ENCODE peak calls at places on chromosome 9, in six cellular contexts. X is myocyte; W is activated CD8-positive, alpha-beta memory T cell treated with anti-CD3 and anti-CD28 coated beads for 48 hours; T is choroid plexus epithelial cell; C is stimulated activated CD4-positive, alpha-beta T cell treated with anti-CD3 and anti-CD28 coated beads, Interleukin-1b, Interleukin-23, amount 100 ng/mL, for 4 hours; L is activated T-helper 1 cell treated with anti-CD3 and anti-CD28 coated beads, Interleukin-12 subunit alpha, Interleukin-12 subunit beta, Interleukin-2, Interleukin-4 antibody, amounts not matched to agents 30 ng/mL and 10 ng/mL and 1 ng/mL, durations not matched to agents 14 hours and 24 hours and 36 hours. I is an unnamed sample.
A peak's percentile ranks its signal among the peaks of the same experiment; 100 is the strongest.

GRCh38 chr9:136324501-136325300 is 2.6 kb upstream of the GPSM1 start:
- DNase-seq in X (no peak), W (no peak), T (no peak), C (no peak), L (no peak), I (no peak)

GRCh38 chr9:77759391-77759790 is 111.3 kb upstream of the GNA14 start:
- DNase-seq in X (no peak), W (no peak), T (no peak), C (no peak), L (no peak), I (no peak)

GRCh38 chr9:72415163-72415562 is 50.2 kb upstream of the ZFAND5 start:
- DNase-seq in X (no peak), W (no peak), T (no peak), C (no peak), L (no peak), I (no peak)

GRCh38 chr9:12934515-12935301 is 159.9 kb downstream of the LURAP1L start:
- DNase-seq in X (peak; percentile 39), W (no peak), T (no peak), C (no peak), L (no peak), I (no peak)

GRCh38 chr9:74132986-74133385 is 364.1 kb upstream of the RORB start:
- DNase-seq in X (no peak), W (no peak), T (no peak), C (no peak), L (no peak), I (no peak)

GRCh38 chr9:131618071-131618479 is 72.8 kb downstream of the PRRT1B start:
- DNase-seq in X (peak; percentile 81), W (no peak), T (no peak), C (no peak), L (no peak), I (no peak)

GRCh38 chr9:36218411-36218901 is 27.7 kb downstream of the CLTA start:
- DNase-seq in X (no peak), W (no peak), T (no peak), C (no peak), L (peak; percentile 17), I (no peak)

GRCh38 chr9:82546131-82546530 is 516.8 kb downstream of the RASEF start:
- DNase-seq in X (no peak), W (no peak), T (no peak), C (no peak), L (no peak), I (no peak)

GRCh38 chr9:21812415-21812814 is 10.0 kb downstream of the MTAP start:
- DNase-seq in X (no peak), W (no peak), T (peak; percentile 41), C (no peak), L (no peak), I (no peak)

GRCh38 chr9:23907343-23907742 is 81.3 kb upstream of the ELAVL2 start:
- DNase-seq in X (no peak), W (no peak), T (no peak), C (no peak), L (no peak), I (no peak)

GRCh38 chr9:27125936-27126335 is 16.9 kb downstream of the TEK start:
- DNase-seq in X (peak; percentile 33), W (no peak), T (peak; percentile 72), C (no peak), L (no peak), I (no peak)